ENCODE peak calls at places on chromosome 7, in nine cellular contexts. One of them, this sample, is unnamed. For H3K4me1, the result is how much of the 10 kb centered on the place peaks cover.

GRCh38 chr7:102412548-102412947 is 16.4 kb downstream of the PRKRIP1 start:
- DNase-seq in foreskin keratinocyte: no peak
- DNase-seq in lower lobe of right lung: no peak
- DNase-seq in cardiac muscle cell: peak
- DNase-seq in A549: peak
- DNase-seq in CD8-positive, alpha-beta memory T cell: peak
- DNase-seq in breast epithelium: no peak
- DNase-seq in SK-N-SH: peak
- DNase-seq in fibroblast of lung: peak
- DNase-seq in this sample: peak

GRCh38 chr7:35839860-35840854 is 39.3 kb downstream of the SEPTIN7 start:
- DNase-seq in breast epithelium: no peak
- DNase-seq in SK-N-SH: no peak
- DNase-seq in fibroblast of lung: peak
- DNase-seq in cardiac muscle cell: peak
- DNase-seq in foreskin keratinocyte: peak
- DNase-seq in lower lobe of right lung: no peak
- DNase-seq in A549: peak
- DNase-seq in CD8-positive, alpha-beta memory T cell: no peak
- DNase-seq in this sample: no peak

GRCh38 chr7:138663741-138664710 is 37.1 kb downstream of the SVOPL start:
- DNase-seq in lower lobe of right lung: no peak
- DNase-seq in foreskin keratinocyte: peak
- DNase-seq in CD8-positive, alpha-beta memory T cell: peak
- DNase-seq in cardiac muscle cell: peak
- DNase-seq in breast epithelium: no peak
- DNase-seq in SK-N-SH: peak
- DNase-seq in fibroblast of lung: no peak
- DNase-seq in A549: no peak
- DNase-seq in this sample: peak

GRCh38 chr7:45021604-45022296 is 21.7 kb downstream of the CCM2 start:
- DNase-seq in cardiac muscle cell: peak
- DNase-seq in CD8-positive, alpha-beta memory T cell: no peak
- DNase-seq in breast epithelium: no peak
- DNase-seq in SK-N-SH: no peak
- DNase-seq in fibroblast of lung: peak
- DNase-seq in lower lobe of right lung: no peak
- DNase-seq in A549: no peak
- DNase-seq in foreskin keratinocyte: peak
- DNase-seq in this sample: no peak

GRCh38 chr7:5638994-5639393 is 142.5 kb downstream of the RNF216 start:
- DNase-seq in breast epithelium: no peak
- DNase-seq in lower lobe of right lung: no peak
- DNase-seq in CD8-positive, alpha-beta memory T cell: no peak
- DNase-seq in cardiac muscle cell: peak
- DNase-seq in A549: no peak
- DNase-seq in foreskin keratinocyte: no peak
- DNase-seq in fibroblast of lung: peak
- DNase-seq in SK-N-SH: no peak
- DNase-seq in this sample: peak

GRCh38 chr7:140541513-140542192 is 62.3 kb upstream of the MKRN1 start:
- DNase-seq in breast epithelium: no peak
- DNase-seq in foreskin keratinocyte: peak
- DNase-seq in SK-N-SH: peak
- DNase-seq in CD8-positive, alpha-beta memory T cell: no peak
- DNase-seq in cardiac muscle cell: peak
- DNase-seq in fibroblast of lung: peak
- DNase-seq in lower lobe of right lung: no peak
- DNase-seq in A549: peak
- DNase-seq in this sample: peak

GRCh38 chr7:29841926-29842671 is 35.8 kb downstream of the WIPF3 start:
- DNase-seq in CD8-positive, alpha-beta memory T cell: no peak
- DNase-seq in SK-N-SH: no peak
- DNase-seq in breast epithelium: no peak
- DNase-seq in lower lobe of right lung: no peak
- DNase-seq in cardiac muscle cell: no peak
- DNase-seq in fibroblast of lung: no peak
- DNase-seq in foreskin keratinocyte: no peak
- DNase-seq in A549: no peak
- DNase-seq in this sample: no peak

GRCh38 chr7:33686001-33686591 is 219.2 kb upstream of the BMPER start:
- DNase-seq in CD8-positive, alpha-beta memory T cell: no peak
- DNase-seq in fibroblast of lung: no peak
- DNase-seq in foreskin keratinocyte: no peak
- DNase-seq in cardiac muscle cell: no peak
- DNase-seq in lower lobe of right lung: peak
- DNase-seq in A549: no peak
- DNase-seq in breast epithelium: no peak
- DNase-seq in SK-N-SH: peak
- DNase-seq in this sample: peak

GRCh38 chr7:142328551-142328950 is 70.7 kb upstream of the PRSS58 start:
- DNase-seq in SK-N-SH: no peak
- DNase-seq in cardiac muscle cell: no peak
- DNase-seq in lower lobe of right lung: no peak
- DNase-seq in CD8-positive, alpha-beta memory T cell: no peak
- DNase-seq in breast epithelium: no peak
- DNase-seq in fibroblast of lung: no peak
- DNase-seq in foreskin keratinocyte: no peak
- DNase-seq in A549: no peak
- DNase-seq in this sample: no peak

GRCh38 chr7:120591-120991 is 71.8 kb upstream of the FAM20C start:
- DNase-seq in SK-N-SH: no peak
- DNase-seq in fibroblast of lung: no peak
- DNase-seq in CD8-positive, alpha-beta memory T cell: no peak
- DNase-seq in breast epithelium: no peak
- DNase-seq in cardiac muscle cell: no peak
- DNase-seq in A549: no peak
- DNase-seq in foreskin keratinocyte: no peak
- DNase-seq in lower lobe of right lung: peak
- DNase-seq in this sample: peak

GRCh38 chr7:24504871-24505270 is 68.4 kb upstream of the PALS2 start:
- DNase-seq in foreskin keratinocyte: no peak
- DNase-seq in CD8-positive, alpha-beta memory T cell: no peak
- DNase-seq in breast epithelium: no peak
- DNase-seq in A549: no peak
- DNase-seq in SK-N-SH: no peak
- DNase-seq in cardiac muscle cell: no peak
- DNase-seq in lower lobe of right lung: no peak
- DNase-seq in fibroblast of lung: no peak
- DNase-seq in this sample: no peak

GRCh38 chr7:5625938-5626337 is 155.5 kb downstream of the RNF216 start:
- DNase-seq in breast epithelium: no peak
- DNase-seq in fibroblast of lung: peak
- DNase-seq in lower lobe of right lung: no peak
- DNase-seq in cardiac muscle cell: peak
- DNase-seq in CD8-positive, alpha-beta memory T cell: no peak
- DNase-seq in SK-N-SH: peak
- DNase-seq in A549: peak
- DNase-seq in foreskin keratinocyte: peak
- DNase-seq in this sample: no peak

GRCh38 chr7:43764039-43764789 is 5.7 kb downstream of the BLVRA start:
- DNase-seq in breast epithelium: no peak
- DNase-seq in lower lobe of right lung: peak
- DNase-seq in SK-N-SH: no peak
- DNase-seq in A549: no peak
- DNase-seq in CD8-positive, alpha-beta memory T cell: no peak
- DNase-seq in fibroblast of lung: peak
- DNase-seq in cardiac muscle cell: peak
- DNase-seq in foreskin keratinocyte: no peak
- DNase-seq in this sample: no peak

GRCh38 chr7:111137296-111138195 is 46.6 kb downstream of the LRRN3 start:
- DNase-seq in lower lobe of right lung: peak
- DNase-seq in A549: no peak
- DNase-seq in SK-N-SH: no peak
- DNase-seq in CD8-positive, alpha-beta memory T cell: no peak
- DNase-seq in foreskin keratinocyte: peak
- DNase-seq in cardiac muscle cell: peak
- DNase-seq in breast epithelium: no peak
- DNase-seq in fibroblast of lung: peak
- DNase-seq in this sample: no peak

GRCh38 chr7:119026391-119026790 is 801.9 kb downstream of the ANKRD7 start:
- DNase-seq in breast epithelium: no peak
- DNase-seq in CD8-positive, alpha-beta memory T cell: no peak
- DNase-seq in fibroblast of lung: no peak
- DNase-seq in lower lobe of right lung: no peak
- DNase-seq in cardiac muscle cell: no peak
- DNase-seq in SK-N-SH: no peak
- DNase-seq in foreskin keratinocyte: no peak
- DNase-seq in A549: no peak
- DNase-seq in this sample: no peak

GRCh38 chr7:91941450-91941849 is 788 bp downstream of the AKAP9 start:
- DNase-seq in breast epithelium: no peak
- DNase-seq in SK-N-SH: peak
- DNase-seq in cardiac muscle cell: peak
- DNase-seq in lower lobe of right lung: peak
- DNase-seq in foreskin keratinocyte: peak
- DNase-seq in A549: no peak
- DNase-seq in fibroblast of lung: peak
- DNase-seq in CD8-positive, alpha-beta memory T cell: peak
- DNase-seq in this sample: peak

DNA sequence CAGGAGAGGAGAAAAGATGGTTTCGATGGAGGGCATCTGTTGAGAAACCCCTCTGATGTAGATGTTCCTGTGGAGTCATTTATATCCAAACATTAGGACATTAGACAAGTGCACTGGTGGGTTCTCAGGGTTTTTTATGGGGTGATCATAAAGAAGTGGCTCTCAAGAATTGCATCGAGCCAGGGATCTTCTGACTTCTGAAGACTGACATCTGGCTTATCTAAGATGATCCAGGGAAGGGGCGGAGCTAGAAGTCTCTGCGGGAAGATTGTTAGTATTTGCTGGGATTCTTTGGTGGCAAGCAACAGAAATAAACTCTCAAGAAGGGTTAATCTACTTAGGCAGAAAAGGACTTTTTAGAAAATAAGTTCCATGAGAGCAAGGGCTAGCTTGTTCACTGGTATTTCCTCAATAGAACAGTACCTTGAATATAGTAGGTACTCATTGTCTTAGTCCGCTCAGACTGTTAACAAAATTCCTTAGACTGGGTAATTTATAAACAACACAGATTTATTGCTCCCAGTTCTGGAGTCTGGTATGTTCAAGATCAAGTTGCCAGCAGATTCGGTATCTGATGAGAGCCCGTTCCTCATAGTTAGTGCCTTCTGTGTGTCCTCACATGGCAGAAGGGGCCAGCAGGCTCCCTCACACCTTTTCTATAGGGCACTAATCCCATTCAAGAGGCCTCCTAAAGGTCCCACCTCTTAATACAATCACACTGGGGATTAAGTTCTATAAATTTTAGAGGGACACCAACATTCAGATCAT is 28.5 kb upstream of the SYPL1 start:
- DNase-seq in CD8-positive, alpha-beta memory T cell: no peak
- DNase-seq in lower lobe of right lung: no peak
- DNase-seq in fibroblast of lung: no peak
- DNase-seq in breast epithelium: no peak
- DNase-seq in SK-N-SH: no peak
- DNase-seq in foreskin keratinocyte: no peak
- DNase-seq in A549: no peak
- DNase-seq in cardiac muscle cell: no peak
- DNase-seq in this sample: no peak
- H3K27ac ChIP-seq in CD8-positive, alpha-beta memory T cell: no peak
- H3K27ac ChIP-seq in lower lobe of right lung: no peak
- H3K27ac ChIP-seq in fibroblast of lung: no peak
- H3K27ac ChIP-seq in breast epithelium: no peak
- H3K27ac ChIP-seq in SK-N-SH: no peak
- H3K27ac ChIP-seq in foreskin keratinocyte: no peak
- H3K27ac ChIP-seq in A549: no peak
- H3K27ac ChIP-seq in cardiac muscle cell: peak
- H3K27ac ChIP-seq in this sample: no peak

DNA sequence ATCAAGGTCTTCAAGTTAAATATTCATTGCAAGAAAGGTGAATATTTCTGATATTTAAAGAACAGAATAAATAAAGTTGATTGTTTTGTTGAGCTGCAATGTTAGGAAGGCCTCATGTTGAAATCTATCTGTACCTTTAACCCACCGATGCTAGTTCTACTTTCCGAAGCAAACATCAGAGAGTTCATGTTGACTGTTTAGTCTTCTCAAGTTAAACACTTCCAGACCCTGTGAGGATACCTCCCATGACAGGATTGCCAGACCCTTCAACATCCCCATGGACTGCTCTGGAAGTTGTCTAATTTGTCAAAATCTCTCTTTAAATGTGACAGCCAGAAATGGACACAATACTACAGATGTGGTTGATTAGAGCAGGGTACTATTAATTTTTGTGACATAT is 5.3 kb downstream of the SGCE start:
- DNase-seq in A549: no peak
- DNase-seq in breast epithelium: no peak
- DNase-seq in lower lobe of right lung: no peak
- DNase-seq in foreskin keratinocyte: no peak
- DNase-seq in SK-N-SH: peak
- DNase-seq in CD8-positive, alpha-beta memory T cell: no peak
- DNase-seq in cardiac muscle cell: no peak
- DNase-seq in fibroblast of lung: no peak
- DNase-seq in this sample: no peak
- H3K4me1 ChIP-seq in A549: under half
- H3K4me1 ChIP-seq in breast epithelium: under half
- H3K4me1 ChIP-seq in lower lobe of right lung: under half
- H3K4me1 ChIP-seq in foreskin keratinocyte: under half
- H3K4me1 ChIP-seq in SK-N-SH: under half
- H3K4me1 ChIP-seq in CD8-positive, alpha-beta memory T cell: under half
- H3K4me1 ChIP-seq in cardiac muscle cell: under half
- H3K4me1 ChIP-seq in fibroblast of lung: under half
- H3K4me1 ChIP-seq in this sample: under half

DNA sequence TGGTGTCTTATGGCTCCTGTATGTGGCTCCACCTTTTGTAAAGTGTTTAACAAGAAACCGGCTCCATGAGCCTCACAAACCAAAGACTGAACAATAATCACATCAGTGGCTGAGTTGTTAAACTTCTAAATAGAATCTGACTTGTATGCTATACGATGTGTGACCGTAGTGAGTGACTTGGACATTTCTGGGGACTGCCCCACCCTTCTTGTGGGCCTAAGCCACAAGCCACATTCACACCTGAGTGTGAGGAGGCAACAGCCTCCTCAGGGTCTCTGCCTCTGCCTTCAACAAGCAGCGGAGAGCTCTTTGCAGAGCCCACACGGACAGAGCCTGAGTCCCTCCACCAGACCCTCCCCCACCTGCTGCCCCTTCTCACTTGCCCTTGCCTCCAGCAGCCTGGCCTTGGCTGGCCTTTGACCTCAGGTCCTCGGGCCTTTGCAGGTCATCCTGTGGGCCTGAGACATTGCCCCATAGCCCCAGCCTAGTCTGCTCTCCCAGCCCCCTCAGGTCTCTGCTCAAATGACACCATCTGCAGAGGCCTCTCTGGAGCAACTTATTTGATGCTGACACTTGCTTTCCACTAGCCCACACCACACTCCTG is 156.8 kb upstream of the TNS3 start:
- DNase-seq in breast epithelium: no peak
- DNase-seq in foreskin keratinocyte: no peak
- DNase-seq in cardiac muscle cell: no peak
- DNase-seq in SK-N-SH: no peak
- DNase-seq in CD8-positive, alpha-beta memory T cell: no peak
- DNase-seq in fibroblast of lung: no peak
- DNase-seq in lower lobe of right lung: no peak
- DNase-seq in A549: no peak
- DNase-seq in this sample: no peak
- H3K27ac ChIP-seq in breast epithelium: no peak
- H3K27ac ChIP-seq in foreskin keratinocyte: no peak
- H3K27ac ChIP-seq in cardiac muscle cell: no peak
- H3K27ac ChIP-seq in SK-N-SH: no peak
- H3K27ac ChIP-seq in CD8-positive, alpha-beta memory T cell: no peak
- H3K27ac ChIP-seq in fibroblast of lung: no peak
- H3K27ac ChIP-seq in lower lobe of right lung: no peak
- H3K27ac ChIP-seq in A549: peak
- H3K27ac ChIP-seq in this sample: no peak

GRCh38 chr7:55554055-55554454 is 18.2 kb downstream of the VOPP1 start:
- DNase-seq in SK-N-SH: no peak
- DNase-seq in cardiac muscle cell: no peak
- DNase-seq in CD8-positive, alpha-beta memory T cell: no peak
- DNase-seq in A549: no peak
- DNase-seq in breast epithelium: no peak
- DNase-seq in foreskin keratinocyte: no peak
- DNase-seq in fibroblast of lung: no peak
- DNase-seq in lower lobe of right lung: no peak
- DNase-seq in this sample: no peak
- H3K4me1 ChIP-seq in SK-N-SH: under half
- H3K4me1 ChIP-seq in cardiac muscle cell: under half
- H3K4me1 ChIP-seq in CD8-positive, alpha-beta memory T cell: half or more
- H3K4me1 ChIP-seq in A549: under half
- H3K4me1 ChIP-seq in breast epithelium: under half
- H3K4me1 ChIP-seq in foreskin keratinocyte: under half
- H3K4me1 ChIP-seq in fibroblast of lung: under half
- H3K4me1 ChIP-seq in lower lobe of right lung: under half
- H3K4me1 ChIP-seq in this sample: under half

This sample was measured in endodermal cell.